ENCODE peak calls at places on chromosomes 12 and 14, in eight cellular contexts. V is ovary; W is A549; X is IMR-90; Z is fibroblast of mammary gland; B is left ventricle myocardium inferior; U is fibroblast of the aortic adventitia; R is CD4-positive, alpha-beta memory T cell. Y is an unnamed sample.

GRCh38 chr12:111757361-111758119 is 9.2 kb upstream of the ALDH2 start:
- DNase-seq in V (no peak), W (no peak), X (peak; percentile 65), Z (peak; percentile 33), B (peak; percentile 46), U (peak; percentile 19), R (no peak), Y (peak; percentile 79)

GRCh38 chr12:52032431-52032796 is 18.8 kb upstream of the NR4A1 start:
- DNase-seq in V (peak; percentile 91), W (no peak), X (peak; percentile 80), Z (peak; percentile 86), B (peak; percentile 63), U (peak; percentile 88), R (no peak), Y (no peak)

GRCh38 chr14:23827100-23827892 is 126.3 kb upstream of the DHRS4 start:
- DNase-seq in V (no peak), W (no peak), X (no peak), Z (no peak), B (no peak), U (no peak), R (no peak), Y (no peak)

GRCh38 chr12:6461401-6462233 is 8.9 kb downstream of the VAMP1 start:
- DNase-seq in V (no peak), W (no peak), X (peak; percentile 45), Z (no peak), B (no peak), U (no peak), R (peak; percentile 82), Y (peak; percentile 83)

GRCh38 chr14:80390911-80391310 is 179.6 kb upstream of the DIO2 start:
- DNase-seq in V (no peak), W (peak; percentile 79), X (peak; percentile 51), Z (peak; percentile 27), B (no peak), U (peak; percentile 46), R (no peak), Y (no peak)

GRCh38 chr14:98582276-98582675 is 689.7 kb downstream of the BCL11B start:
- DNase-seq in V (no peak), W (no peak), X (no peak), Z (no peak), B (no peak), U (no peak), R (no peak), Y (no peak)

GRCh38 chr12:95574799-95575452 is 23.6 kb upstream of the USP44 start:
- DNase-seq in V (no peak), W (peak; percentile 61), X (peak; percentile 64), Z (peak; percentile 51), B (no peak), U (peak; percentile 61), R (no peak), Y (no peak)

GRCh38 chr12:107091989-107092641 is 1.2 kb downstream of the CRY1 start:
- DNase-seq in V (peak; percentile 35), W (peak; percentile 98), X (peak; percentile 97), Z (peak; percentile 96), B (no peak), U (peak; percentile 97), R (peak; percentile 63), Y (no peak)

GRCh38 chr14:30275604-30276003 is 283.4 kb upstream of the G2E3 start:
- DNase-seq in V (no peak), W (no peak), X (no peak), Z (no peak), B (no peak), U (no peak), R (no peak), Y (no peak)

GRCh38 chr12:68572650-68573049 is 38.0 kb upstream of the RAP1B start:
- DNase-seq in V (no peak), W (no peak), X (peak; percentile 24), Z (no peak), B (no peak), U (peak; percentile 30), R (no peak), Y (no peak)

GRCh38 chr12:59134750-59135149 is 214.4 kb upstream of the LRIG3 start:
- DNase-seq in V (no peak), W (no peak), X (no peak), Z (no peak), B (no peak), U (no peak), R (no peak), Y (no peak)

GRCh38 chr12:100401660-100402059 is 44.8 kb downstream of the SLC17A8 start:
- DNase-seq in V (no peak), W (peak; percentile 66), X (peak; percentile 31), Z (peak; percentile 54), B (no peak), U (peak; percentile 41), R (no peak), Y (no peak)

GRCh38 chr12:131939007-131939406 is 9.9 kb downstream of the PUS1 start:
- DNase-seq in V (no peak), W (no peak), X (no peak), Z (no peak), B (no peak), U (no peak), R (no peak), Y (no peak)

GRCh38 chr12:100229036-100229635 is 28.5 kb downstream of the ACTR6 start:
- DNase-seq in V (no peak), W (peak; percentile 60), X (peak; percentile 13), Z (peak; percentile 30), B (no peak), U (peak; percentile 4), R (no peak), Y (no peak)

GRCh38 chr14:76720382-76720813 is 40.9 kb upstream of the VASH1 start:
- DNase-seq in V (peak; percentile 63), W (no peak), X (peak; percentile 38), Z (peak; percentile 56), B (peak; percentile 92), U (peak; percentile 36), R (no peak), Y (peak; percentile 70)

GRCh38 chr12:11968516-11968915 is 102.2 kb upstream of the BCL2L14 start:
- DNase-seq in V (no peak), W (no peak), X (no peak), Z (no peak), B (no peak), U (no peak), R (no peak), Y (no peak)

GRCh38 chr14:100446572-100446971 is 123.4 kb downstream of the SLC25A47 start:
- DNase-seq in V (no peak), W (peak; percentile 18), X (no peak), Z (peak; percentile 51), B (no peak), U (no peak), R (no peak), Y (no peak)

GRCh38 chr12:132536102-132536876 is 46.3 kb downstream of the FBRSL1 start:
- DNase-seq in V (no peak), W (no peak), X (no peak), Z (no peak), B (no peak), U (no peak), R (no peak), Y (no peak)

GRCh38 chr12:27821259-27821973 is 41.4 kb upstream of the MANSC4 start:
- DNase-seq in V (peak; percentile 28), W (peak; percentile 80), X (peak; percentile 85), Z (peak; percentile 87), B (no peak), U (peak; percentile 84), R (peak; percentile 48), Y (no peak)

GRCh38 chr12:54213084-54213483 is 24.3 kb upstream of the SMUG1 start:
- DNase-seq in V (no peak), W (no peak), X (no peak), Z (no peak), B (no peak), U (no peak), R (no peak), Y (no peak)

GRCh38 chr12:113805673-113806072 is 160.5 kb downstream of the RBM19 start:
- DNase-seq in V (no peak), W (no peak), X (no peak), Z (no peak), B (no peak), U (no peak), R (no peak), Y (no peak)

GRCh38 chr12:62724947-62725447 is 210.0 kb downstream of the PPM1H start:
- DNase-seq in V (peak; percentile 64), W (peak; percentile 97), X (peak; percentile 96), Z (peak; percentile 98), B (no peak), U (peak; percentile 98), R (no peak), Y (no peak)

GRCh38 chr12:88764781-88765470 is 184.7 kb upstream of the KITLG start:
- DNase-seq in V (no peak), W (no peak), X (peak; percentile 47), Z (no peak), B (no peak), U (no peak), R (no peak), Y (no peak)

GRCh38 chr14:96194657-96195431 is 9.8 kb upstream of the BDKRB2 start:
- DNase-seq in V (no peak), W (no peak), X (no peak), Z (peak; percentile 29), B (no peak), U (no peak), R (no peak), Y (peak; percentile 75)

DNA sequence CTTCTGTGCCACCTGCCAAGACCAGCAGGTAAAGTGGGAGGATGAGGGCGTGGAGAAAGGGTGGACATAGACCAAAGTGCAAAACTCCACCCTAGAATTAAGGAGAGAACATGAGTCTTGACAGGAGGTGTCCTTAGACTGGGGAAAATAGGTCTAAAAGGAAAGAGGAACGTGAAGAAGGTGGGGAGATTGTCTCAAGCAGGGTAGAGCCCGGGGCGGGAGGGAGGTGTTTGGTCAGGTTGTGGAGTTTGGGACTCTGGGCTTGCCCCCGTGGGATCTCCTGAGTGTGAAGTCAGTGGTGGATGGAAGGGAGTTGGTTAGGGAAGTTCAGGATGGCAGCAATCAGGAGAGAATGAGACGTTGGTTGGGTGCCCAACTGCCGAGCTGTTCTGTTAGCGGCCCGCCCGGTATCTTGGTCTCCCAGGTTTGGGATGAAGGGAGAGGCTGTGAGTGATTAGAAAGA is 386 bp downstream of the DGKA start:
- DNase-seq in V (peak; percentile 47), W (no peak), X (no peak), Z (no peak), B (peak; percentile 15), U (no peak), R (no peak), Y (no peak)
- H3K4me3 ChIP-seq in V (peak overlapping the region; percentile 83), W (peak overlapping the region; percentile 54), X (peak overlapping the region; percentile 78), Z (peak overlapping the region; percentile 78), B (peak overlapping the region; percentile 84), U (peak overlapping the region; percentile 86), R (peak overlapping the region; percentile 87), Y (peak overlapping the region; percentile 77)

GRCh38 chr14:104141621-104142091 is 3.3 kb downstream of the KIF26A start:
- DNase-seq in V (no peak), W (no peak), X (no peak), Z (no peak), B (no peak), U (no peak), R (no peak), Y (peak; percentile 54)
- H3K4me3 ChIP-seq in V (no peak overlapping the region), W (no peak overlapping the region), X (no peak overlapping the region), Z (no peak overlapping the region), B (no peak overlapping the region), U (no peak overlapping the region), R (no peak overlapping the region), Y (no peak overlapping the region)

GRCh38 chr12:57006809-57007475 is 596 bp upstream of the ZBTB39 start:
- DNase-seq in V (no peak), W (no peak), X (no peak), Z (no peak), B (no peak), U (no peak), R (no peak), Y (no peak)
- H3K4me3 ChIP-seq in V (peak overlapping the region; percentile 28), W (peak overlapping the region; percentile 99), X (peak overlapping the region; percentile 18), Z (peak overlapping the region; percentile 40), B (peak overlapping the region; percentile 96), U (peak overlapping the region; percentile 49), R (no peak overlapping the region), Y (peak overlapping the region; percentile 42)

GRCh38 chr12:20520572-20520971 is 152.2 kb downstream of the PDE3A start:
- DNase-seq in V (no peak), W (no peak), X (no peak), Z (no peak), B (no peak), U (no peak), R (no peak), Y (no peak)
- H3K4me3 ChIP-seq in V (no peak overlapping the region), W (no peak overlapping the region), X (no peak overlapping the region), Z (no peak overlapping the region), B (no peak overlapping the region), U (no peak overlapping the region), R (no peak overlapping the region), Y (no peak overlapping the region)